ENCODE peak calls at places on chromosomes 11 and 22, in seven cellular contexts. C is kidney glomerular epithelial cell, U is NCI-H345, J is GOT3, T is GM04503, H is head of caudate nucleus, N is HAP-1. A is an unnamed sample.

GRCh38 chr22:24093855-24094254 is 82.8 kb downstream of the CABIN1 start:
- DNase-seq in C (no peak), U (no peak), J (no peak), T (no peak), H (no peak), N (no peak), A (no peak)

GRCh38 chr11:129611661-129612566 is 203.7 kb upstream of the TMEM45B start:
- DNase-seq in C (no peak), U (no peak), J (no peak), T (no peak), H (no peak), N (no peak), A (no peak)

GRCh38 chr11:33689089-33689488 is 11.5 kb downstream of the C11orf91 start:
- DNase-seq in C (no peak), U (no peak), J (no peak), T (no peak), H (no peak), N (no peak), A (no peak)

GRCh38 chr11:70413151-70413550 is 14.8 kb downstream of the CTTN start:
- DNase-seq in C (no peak), U (no peak), J (no peak), T (no peak), H (no peak), N (no peak), A (no peak)

GRCh38 chr11:62898027-62898426 is 17.3 kb downstream of the SLC3A2 start:
- DNase-seq in C (no peak), U (no peak), J (no peak), T (no peak), H (no peak), N (no peak), A (no peak)

GRCh38 chr22:31173386-31174145 is 13.6 kb downstream of the RNF185 start:
- DNase-seq in C (peak; percentile 87), U (no peak), J (no peak), T (peak; percentile 81), H (no peak), N (no peak), A (no peak)

GRCh38 chr11:62721994-62722393 is 5.3 kb downstream of the HNRNPUL2 start:
- DNase-seq in C (peak; percentile 31), U (no peak), J (no peak), T (no peak), H (no peak), N (no peak), A (no peak)

GRCh38 chr22:50695421-50696250 is 23.0 kb downstream of the SHANK3 start:
- DNase-seq in C (no peak), U (peak; percentile 14), J (no peak), T (no peak), H (no peak), N (no peak), A (no peak)

GRCh38 chr11:59728913-59729312 is 15.3 kb upstream of the OR10V1 start:
- DNase-seq in C (no peak), U (no peak), J (no peak), T (no peak), H (no peak), N (no peak), A (no peak)

GRCh38 chr11:837990-838307 is 4.4 kb downstream of the POLR2L start:
- DNase-seq in C (no peak), U (no peak), J (no peak), T (no peak), H (no peak), N (no peak), A (no peak)